ENCODE peak calls at places on chromosomes 12 and 14, in six cellular contexts. One of them, this sample, is unnamed.

GRCh38 chr14:96086574-96087077 is 47.5 kb downstream of the C14orf132 start:
- DNase-seq in AG10803: peak
- DNase-seq in MM.1S: no peak
- DNase-seq in amygdala: no peak
- DNase-seq in A549: no peak
- DNase-seq in activated naive CD4-positive, alpha-beta T cell treated with anti-CD3 and anti-CD28 coated beads for 36 hours: no peak
- DNase-seq in this sample: no peak

GRCh38 chr14:96662116-96662901 is 134.9 kb upstream of the VRK1 start:
- DNase-seq in AG10803: no peak
- DNase-seq in MM.1S: no peak
- DNase-seq in amygdala: no peak
- DNase-seq in A549: peak
- DNase-seq in activated naive CD4-positive, alpha-beta T cell treated with anti-CD3 and anti-CD28 coated beads for 36 hours: no peak
- DNase-seq in this sample: no peak

GRCh38 chr14:104047761-104048160 is 37.7 kb upstream of the ASPG start:
- DNase-seq in AG10803: no peak
- DNase-seq in MM.1S: no peak
- DNase-seq in amygdala: no peak
- DNase-seq in A549: no peak
- DNase-seq in activated naive CD4-positive, alpha-beta T cell treated with anti-CD3 and anti-CD28 coated beads for 36 hours: no peak
- DNase-seq in this sample: no peak

GRCh38 chr14:83300454-83301064 is 1766.9 kb upstream of the SEL1L start:
- DNase-seq in AG10803: peak
- DNase-seq in MM.1S: peak
- DNase-seq in amygdala: no peak
- DNase-seq in A549: peak
- DNase-seq in activated naive CD4-positive, alpha-beta T cell treated with anti-CD3 and anti-CD28 coated beads for 36 hours: no peak
- DNase-seq in this sample: no peak

GRCh38 chr12:54304187-54304810 is 3.5 kb upstream of the NFE2 start:
- DNase-seq in AG10803: peak
- DNase-seq in MM.1S: no peak
- DNase-seq in amygdala: no peak
- DNase-seq in A549: peak
- DNase-seq in activated naive CD4-positive, alpha-beta T cell treated with anti-CD3 and anti-CD28 coated beads for 36 hours: no peak
- DNase-seq in this sample: peak

GRCh38 chr12:89864419-89864818 is 155.8 kb upstream of the ATP2B1 start:
- DNase-seq in AG10803: no peak
- DNase-seq in MM.1S: no peak
- DNase-seq in amygdala: no peak
- DNase-seq in A549: no peak
- DNase-seq in activated naive CD4-positive, alpha-beta T cell treated with anti-CD3 and anti-CD28 coated beads for 36 hours: no peak
- DNase-seq in this sample: no peak

GRCh38 chr14:57390806-57391562 is 598 bp downstream of the NAA30 start:
- DNase-seq in AG10803: peak
- DNase-seq in MM.1S: peak
- DNase-seq in amygdala: no peak
- DNase-seq in A549: peak
- DNase-seq in activated naive CD4-positive, alpha-beta T cell treated with anti-CD3 and anti-CD28 coated beads for 36 hours: peak
- DNase-seq in this sample: peak

GRCh38 chr12:98686603-98687002 is 41.5 kb downstream of the APAF1 start:
- DNase-seq in AG10803: peak
- DNase-seq in MM.1S: no peak
- DNase-seq in amygdala: no peak
- DNase-seq in A549: no peak
- DNase-seq in activated naive CD4-positive, alpha-beta T cell treated with anti-CD3 and anti-CD28 coated beads for 36 hours: no peak
- DNase-seq in this sample: no peak

GRCh38 chr14:105475916-105476845 is 1.6 kb downstream of the CRIP2 start:
- DNase-seq in AG10803: peak
- DNase-seq in MM.1S: no peak
- DNase-seq in amygdala: peak
- DNase-seq in A549: no peak
- DNase-seq in activated naive CD4-positive, alpha-beta T cell treated with anti-CD3 and anti-CD28 coated beads for 36 hours: no peak
- DNase-seq in this sample: peak

GRCh38 chr14:34012978-34013713 is 62.3 kb upstream of the EGLN3 start:
- DNase-seq in AG10803: no peak
- DNase-seq in MM.1S: no peak
- DNase-seq in amygdala: no peak
- DNase-seq in A549: no peak
- DNase-seq in activated naive CD4-positive, alpha-beta T cell treated with anti-CD3 and anti-CD28 coated beads for 36 hours: no peak
- DNase-seq in this sample: no peak

GRCh38 chr14:34858765-34859164 is 16.4 kb downstream of the BAZ1A start:
- DNase-seq in AG10803: no peak
- DNase-seq in MM.1S: no peak
- DNase-seq in amygdala: no peak
- DNase-seq in A549: no peak
- DNase-seq in activated naive CD4-positive, alpha-beta T cell treated with anti-CD3 and anti-CD28 coated beads for 36 hours: no peak
- DNase-seq in this sample: no peak

GRCh38 chr12:58359084-58359483 is 417.7 kb downstream of the ATP23 start:
- DNase-seq in AG10803: peak
- DNase-seq in MM.1S: no peak
- DNase-seq in amygdala: no peak
- DNase-seq in A549: no peak
- DNase-seq in activated naive CD4-positive, alpha-beta T cell treated with anti-CD3 and anti-CD28 coated beads for 36 hours: no peak
- DNase-seq in this sample: no peak

GRCh38 chr12:30989754-30990153 is 63.2 kb downstream of the TSPAN11 start:
- DNase-seq in AG10803: no peak
- DNase-seq in MM.1S: peak
- DNase-seq in amygdala: no peak
- DNase-seq in A549: peak
- DNase-seq in activated naive CD4-positive, alpha-beta T cell treated with anti-CD3 and anti-CD28 coated beads for 36 hours: peak
- DNase-seq in this sample: peak

GRCh38 chr12:15839682-15840081 is 42.5 kb upstream of the STRAP start:
- DNase-seq in AG10803: no peak
- DNase-seq in MM.1S: no peak
- DNase-seq in amygdala: no peak
- DNase-seq in A549: no peak
- DNase-seq in activated naive CD4-positive, alpha-beta T cell treated with anti-CD3 and anti-CD28 coated beads for 36 hours: no peak
- DNase-seq in this sample: no peak

GRCh38 chr12:102528111-102528510 is 47.7 kb upstream of the IGF1 start:
- DNase-seq in AG10803: peak
- DNase-seq in MM.1S: no peak
- DNase-seq in amygdala: no peak
- DNase-seq in A549: no peak
- DNase-seq in activated naive CD4-positive, alpha-beta T cell treated with anti-CD3 and anti-CD28 coated beads for 36 hours: no peak
- DNase-seq in this sample: no peak

GRCh38 chr12:54000105-54000773 is at the start of gene HOXC9:
- DNase-seq in AG10803: no peak
- DNase-seq in MM.1S: no peak
- DNase-seq in amygdala: no peak
- DNase-seq in A549: no peak
- DNase-seq in activated naive CD4-positive, alpha-beta T cell treated with anti-CD3 and anti-CD28 coated beads for 36 hours: no peak
- DNase-seq in this sample: peak

GRCh38 chr14:30443368-30444007 is 115.5 kb upstream of the G2E3 start:
- DNase-seq in AG10803: peak
- DNase-seq in MM.1S: peak
- DNase-seq in amygdala: no peak
- DNase-seq in A549: peak
- DNase-seq in activated naive CD4-positive, alpha-beta T cell treated with anti-CD3 and anti-CD28 coated beads for 36 hours: no peak
- DNase-seq in this sample: no peak

GRCh38 chr12:3752096-3752709 is 706 bp downstream of the CRACR2A start:
- DNase-seq in AG10803: peak
- DNase-seq in MM.1S: peak
- DNase-seq in amygdala: no peak
- DNase-seq in A549: no peak
- DNase-seq in activated naive CD4-positive, alpha-beta T cell treated with anti-CD3 and anti-CD28 coated beads for 36 hours: peak
- DNase-seq in this sample: no peak

GRCh38 chr12:70929029-70929428 is 8.5 kb upstream of the PTPRR start:
- DNase-seq in AG10803: no peak
- DNase-seq in MM.1S: no peak
- DNase-seq in amygdala: no peak
- DNase-seq in A549: no peak
- DNase-seq in activated naive CD4-positive, alpha-beta T cell treated with anti-CD3 and anti-CD28 coated beads for 36 hours: no peak
- DNase-seq in this sample: no peak

GRCh38 chr12:1732914-1733313 is 42.0 kb downstream of the ADIPOR2 start:
- DNase-seq in AG10803: no peak
- DNase-seq in MM.1S: no peak
- DNase-seq in amygdala: no peak
- DNase-seq in A549: no peak
- DNase-seq in activated naive CD4-positive, alpha-beta T cell treated with anti-CD3 and anti-CD28 coated beads for 36 hours: no peak
- DNase-seq in this sample: no peak

GRCh38 chr12:102067574-102068258 is 5.9 kb upstream of the WASHC3 start:
- DNase-seq in AG10803: peak
- DNase-seq in MM.1S: no peak
- DNase-seq in amygdala: no peak
- DNase-seq in A549: no peak
- DNase-seq in activated naive CD4-positive, alpha-beta T cell treated with anti-CD3 and anti-CD28 coated beads for 36 hours: no peak
- DNase-seq in this sample: no peak

GRCh38 chr12:127393460-127393859 is 873.5 kb upstream of the TMEM132C start:
- DNase-seq in AG10803: no peak
- DNase-seq in MM.1S: no peak
- DNase-seq in amygdala: no peak
- DNase-seq in A549: no peak
- DNase-seq in activated naive CD4-positive, alpha-beta T cell treated with anti-CD3 and anti-CD28 coated beads for 36 hours: no peak
- DNase-seq in this sample: no peak

GRCh38 chr14:105420976-105421674 is 1.5 kb downstream of the MTA1 start:
- DNase-seq in AG10803: no peak
- DNase-seq in MM.1S: no peak
- DNase-seq in amygdala: no peak
- DNase-seq in A549: no peak
- DNase-seq in activated naive CD4-positive, alpha-beta T cell treated with anti-CD3 and anti-CD28 coated beads for 36 hours: no peak
- DNase-seq in this sample: no peak

GRCh38 chr12:50314629-50315312 is 31.5 kb upstream of the LIMA1 start:
- DNase-seq in AG10803: peak
- DNase-seq in MM.1S: no peak
- DNase-seq in amygdala: no peak
- DNase-seq in A549: peak
- DNase-seq in activated naive CD4-positive, alpha-beta T cell treated with anti-CD3 and anti-CD28 coated beads for 36 hours: no peak
- DNase-seq in this sample: peak

GRCh38 chr12:75438052-75438754 is 42.4 kb upstream of the GLIPR1 start:
- DNase-seq in AG10803: no peak
- DNase-seq in MM.1S: no peak
- DNase-seq in amygdala: no peak
- DNase-seq in A549: no peak
- DNase-seq in activated naive CD4-positive, alpha-beta T cell treated with anti-CD3 and anti-CD28 coated beads for 36 hours: peak
- DNase-seq in this sample: no peak

GRCh38 chr12:6831021-6831420 is 2.8 kb downstream of the P3H3 start:
- DNase-seq in AG10803: no peak
- DNase-seq in MM.1S: no peak
- DNase-seq in amygdala: no peak
- DNase-seq in A549: no peak
- DNase-seq in activated naive CD4-positive, alpha-beta T cell treated with anti-CD3 and anti-CD28 coated beads for 36 hours: no peak
- DNase-seq in this sample: no peak

GRCh38 chr14:68899033-68899603 is 80.0 kb downstream of the ACTN1 start:
- DNase-seq in AG10803: no peak
- DNase-seq in MM.1S: no peak
- DNase-seq in amygdala: no peak
- DNase-seq in A549: no peak
- DNase-seq in activated naive CD4-positive, alpha-beta T cell treated with anti-CD3 and anti-CD28 coated beads for 36 hours: no peak
- DNase-seq in this sample: no peak

GRCh38 chr12:12033589-12034223 is 37.0 kb upstream of the BCL2L14 start:
- DNase-seq in AG10803: no peak
- DNase-seq in MM.1S: no peak
- DNase-seq in amygdala: no peak
- DNase-seq in A549: no peak
- DNase-seq in activated naive CD4-positive, alpha-beta T cell treated with anti-CD3 and anti-CD28 coated beads for 36 hours: no peak
- DNase-seq in this sample: no peak

GRCh38 chr12:67559751-67560150 is 88.8 kb upstream of the DYRK2 start:
- DNase-seq in AG10803: no peak
- DNase-seq in MM.1S: no peak
- DNase-seq in amygdala: no peak
- DNase-seq in A549: no peak
- DNase-seq in activated naive CD4-positive, alpha-beta T cell treated with anti-CD3 and anti-CD28 coated beads for 36 hours: no peak
- DNase-seq in this sample: no peak

GRCh38 chr14:63193236-63193635 is 11.0 kb upstream of the RHOJ start:
- DNase-seq in AG10803: no peak
- DNase-seq in MM.1S: no peak
- DNase-seq in amygdala: no peak
- DNase-seq in A549: no peak
- DNase-seq in activated naive CD4-positive, alpha-beta T cell treated with anti-CD3 and anti-CD28 coated beads for 36 hours: no peak
- DNase-seq in this sample: no peak

GRCh38 chr12:3724096-3724805 is 28.7 kb downstream of the CRACR2A start:
- DNase-seq in AG10803: no peak
- DNase-seq in MM.1S: no peak
- DNase-seq in amygdala: no peak
- DNase-seq in A549: no peak
- DNase-seq in activated naive CD4-positive, alpha-beta T cell treated with anti-CD3 and anti-CD28 coated beads for 36 hours: no peak
- DNase-seq in this sample: no peak

GRCh38 chr12:11508699-11509098 is 113.3 kb upstream of the PRB2 start:
- DNase-seq in AG10803: peak
- DNase-seq in MM.1S: no peak
- DNase-seq in amygdala: no peak
- DNase-seq in A549: no peak
- DNase-seq in activated naive CD4-positive, alpha-beta T cell treated with anti-CD3 and anti-CD28 coated beads for 36 hours: no peak
- DNase-seq in this sample: no peak

GRCh38 chr14:104702673-104703072 is 13.3 kb downstream of the INF2 start:
- DNase-seq in AG10803: no peak
- DNase-seq in MM.1S: no peak
- DNase-seq in amygdala: no peak
- DNase-seq in A549: no peak
- DNase-seq in activated naive CD4-positive, alpha-beta T cell treated with anti-CD3 and anti-CD28 coated beads for 36 hours: no peak
- DNase-seq in this sample: no peak

GRCh38 chr14:61280526-61281185 is 482 bp downstream of the TMEM30B start:
- DNase-seq in AG10803: peak
- DNase-seq in MM.1S: no peak
- DNase-seq in amygdala: no peak
- DNase-seq in A549: peak
- DNase-seq in activated naive CD4-positive, alpha-beta T cell treated with anti-CD3 and anti-CD28 coated beads for 36 hours: peak
- DNase-seq in this sample: peak

GRCh38 chr12:114679452-114679875 is 4.5 kb downstream of the TBX3 start:
- DNase-seq in AG10803: no peak
- DNase-seq in MM.1S: no peak
- DNase-seq in amygdala: no peak
- DNase-seq in A549: no peak
- DNase-seq in activated naive CD4-positive, alpha-beta T cell treated with anti-CD3 and anti-CD28 coated beads for 36 hours: no peak
- DNase-seq in this sample: no peak

GRCh38 chr12:23099604-23100003 is 474.6 kb downstream of the ETNK1 start:
- DNase-seq in AG10803: no peak
- DNase-seq in MM.1S: no peak
- DNase-seq in amygdala: no peak
- DNase-seq in A549: no peak
- DNase-seq in activated naive CD4-positive, alpha-beta T cell treated with anti-CD3 and anti-CD28 coated beads for 36 hours: no peak
- DNase-seq in this sample: no peak

GRCh38 chr14:90023176-90023896 is 38.5 kb upstream of the KCNK13 start:
- DNase-seq in AG10803: no peak
- DNase-seq in MM.1S: no peak
- DNase-seq in amygdala: no peak
- DNase-seq in A549: no peak
- DNase-seq in activated naive CD4-positive, alpha-beta T cell treated with anti-CD3 and anti-CD28 coated beads for 36 hours: no peak
- DNase-seq in this sample: no peak

GRCh38 chr12:92065018-92065499 is 80.6 kb downstream of the BTG1 start:
- DNase-seq in AG10803: peak
- DNase-seq in MM.1S: peak
- DNase-seq in amygdala: no peak
- DNase-seq in A549: peak
- DNase-seq in activated naive CD4-positive, alpha-beta T cell treated with anti-CD3 and anti-CD28 coated beads for 36 hours: peak
- DNase-seq in this sample: no peak

GRCh38 chr14:43155258-43155657 is 1351.8 kb downstream of the FSCB start:
- DNase-seq in AG10803: no peak
- DNase-seq in MM.1S: no peak
- DNase-seq in amygdala: no peak
- DNase-seq in A549: no peak
- DNase-seq in activated naive CD4-positive, alpha-beta T cell treated with anti-CD3 and anti-CD28 coated beads for 36 hours: no peak
- DNase-seq in this sample: no peak

This sample was measured in BE2C.